ENCODE peak calls at places on chromosomes 16 and 17, in ten cellular contexts. A, P, G, E, Q, F, T, I, U and H are unnamed samples. For H3K27me3, the result is how much of the 10 kb centered on the place peaks cover.

GRCh38 chr16:56998861-56999260 is 9.5 kb downstream of the NLRC5 start:
- DNase-seq in F (no peak), T (peak), P (no peak), U (no peak), I (no peak), A (no peak), E (no peak), Q (no peak), G (no peak), H (no peak)

GRCh38 chr16:56912746-56913703 is 18.9 kb upstream of the HERPUD1 start:
- DNase-seq in A (no peak), I (no peak), G (no peak), E (no peak), T (peak), P (peak), Q (no peak), U (peak), F (no peak), H (no peak)

GRCh38 chr16:20329392-20330138 is 2.3 kb upstream of the GP2 start:
- DNase-seq in E (no peak), I (no peak), A (no peak), U (no peak), P (no peak), F (no peak), G (no peak), T (no peak), Q (no peak), H (no peak)

GRCh38 chr17:76266244-76266938 is 1.2 kb downstream of the UBALD2 start:
- DNase-seq in U (peak), A (no peak), G (no peak), T (no peak), I (no peak), F (no peak), E (no peak), Q (no peak), P (peak), H (no peak)

GRCh38 chr17:49887744-49888360 is 40.0 kb upstream of the TAC4 start:
- DNase-seq in I (no peak), T (no peak), U (no peak), A (peak), P (no peak), Q (no peak), G (no peak), E (no peak), F (no peak), H (no peak)

GRCh38 chr17:36149296-36149820 is 27.1 kb downstream of the TBC1D3B start:
- DNase-seq in U (peak), F (no peak), P (peak), E (peak), Q (peak), G (peak), A (no peak), T (peak), I (no peak), H (no peak)

GRCh38 chr17:1764274-1764673 is 2.4 kb downstream of the SERPINF1 start:
- DNase-seq in A (peak), E (peak), G (peak), U (peak), T (peak), Q (peak), I (peak), F (no peak), P (peak), H (peak)

GRCh38 chr17:75509528-75510258 is 5.6 kb downstream of the CASKIN2 start:
- DNase-seq in Q (no peak), G (peak), I (peak), P (no peak), T (no peak), A (no peak), U (no peak), F (no peak), E (no peak), H (peak)

GRCh38 chr16:77850637-77851330 is 62.4 kb downstream of the VAT1L start:
- DNase-seq in A (no peak), F (no peak), G (no peak), P (no peak), E (no peak), T (no peak), Q (no peak), I (no peak), U (peak), H (no peak)

GRCh38 chr17:44569459-44569858 is 12.2 kb downstream of the FZD2 start:
- DNase-seq in A (no peak), Q (no peak), G (no peak), U (no peak), I (no peak), E (no peak), P (no peak), F (no peak), T (no peak), H (no peak)

GRCh38 chr16:87602005-87602790 is at the start of gene JPH3:
- DNase-seq in G (no peak), F (no peak), Q (peak), I (no peak), A (no peak), P (no peak), E (no peak), U (no peak), T (no peak), H (no peak)

GRCh38 chr16:64085291-64085690 is 1036.6 kb downstream of the CDH11 start:
- DNase-seq in T (no peak), G (no peak), A (no peak), I (no peak), E (no peak), Q (no peak), U (no peak), P (no peak), F (no peak), H (no peak)

GRCh38 chr17:4938670-4939553 is 934 bp downstream of the SLC25A11 start:
- DNase-seq in Q (no peak), I (peak), A (no peak), E (no peak), P (peak), G (peak), F (no peak), U (no peak), T (no peak), H (no peak)

GRCh38 chr17:28317099-28317964 is 1.7 kb upstream of the TMEM97 start:
- DNase-seq in Q (peak), P (no peak), G (no peak), U (no peak), E (no peak), F (no peak), A (no peak), I (no peak), T (no peak), H (no peak)

GRCh38 chr17:74455025-74455585 is 11.3 kb upstream of the CD300A start:
- DNase-seq in I (no peak), F (no peak), Q (no peak), G (peak), T (no peak), A (no peak), U (no peak), E (no peak), P (peak), H (no peak)

GRCh38 chr17:74452841-74453661 is 13.4 kb upstream of the CD300A start:
- DNase-seq in I (no peak), A (no peak), E (no peak), Q (no peak), G (no peak), P (peak), F (no peak), U (no peak), T (no peak), H (peak)

GRCh38 chr17:74453665-74454196 is 12.7 kb upstream of the CD300A start:
- DNase-seq in P (peak), T (no peak), G (no peak), F (no peak), U (no peak), Q (peak), E (peak), A (peak), I (no peak), H (no peak)

GRCh38 chr17:74452027-74452840 is 14.2 kb upstream of the CD300A start:
- DNase-seq in U (no peak), Q (no peak), I (no peak), A (no peak), P (peak), E (no peak), G (peak), T (no peak), F (no peak), H (no peak)

GRCh38 chr17:74454197-74455024 is 12.0 kb upstream of the CD300A start:
- DNase-seq in Q (no peak), F (no peak), T (peak), A (no peak), I (peak), E (no peak), P (peak), U (peak), G (peak), H (peak)
- TF ChIP-seq POLR2A in Q (no peak), F (no peak), T (peak), A (no peak), I (no peak), E (peak), P (peak), U (no peak), G (peak), H (peak)

DNA sequence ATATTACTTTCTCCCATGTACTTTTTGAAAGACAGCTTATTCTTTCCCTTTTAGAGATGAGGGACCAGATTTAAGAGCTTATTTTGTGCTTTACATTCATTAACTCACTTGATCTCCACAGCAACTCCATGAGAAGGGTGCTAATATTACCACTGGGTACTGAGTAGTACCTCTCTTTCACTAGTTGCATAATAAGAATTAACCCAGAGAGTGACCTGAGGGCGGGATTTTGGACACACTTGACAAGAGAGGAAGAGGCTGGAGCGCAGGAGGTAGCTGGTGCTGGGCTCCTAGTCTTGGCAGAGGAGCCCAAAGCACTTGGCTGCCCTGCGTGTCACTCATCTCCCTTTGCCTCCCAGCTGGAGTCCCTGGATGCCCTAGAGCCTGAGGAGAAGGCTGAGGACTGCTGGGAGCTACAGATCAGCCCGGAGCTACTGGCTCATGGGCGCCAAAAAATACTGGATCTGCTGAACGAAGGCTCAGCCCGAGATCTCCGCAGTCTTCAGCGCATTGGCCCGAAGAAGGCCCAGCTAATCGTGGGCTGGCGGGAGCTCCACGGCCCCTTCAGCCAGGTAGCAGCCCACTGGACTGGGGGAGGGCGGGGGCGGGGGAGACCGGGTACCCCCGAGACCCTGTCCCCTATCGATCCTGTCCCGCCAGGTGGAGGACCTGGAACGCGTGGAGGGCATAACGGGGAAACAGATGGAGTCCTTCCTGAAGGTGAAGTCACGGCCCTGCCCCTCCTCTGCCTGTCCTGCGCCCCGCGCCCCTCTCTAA is 1.7 kb upstream of the MAZ start:
- DNase-seq in Q (peak), U (no peak), A (no peak), G (peak), T (peak), F (no peak), P (peak), E (peak), I (peak), H (peak)
- TF ChIP-seq CTCF in Q (no peak), U (no peak), A (no peak), G (no peak), T (no peak), F (no peak), P (no peak), E (no peak), I (no peak), H (no peak)

GRCh38 chr17:39618956-39619785 is 7.6 kb upstream of the PPP1R1B start:
- DNase-seq in U (no peak), I (no peak), Q (no peak), P (no peak), G (no peak), F (no peak), E (no peak), T (no peak), A (no peak), H (no peak)
- H3K27me3 ChIP-seq in U (under half), I (under half), Q (under half), P (under half), G (under half), F (under half), E (under half), T (under half), A (under half), H (under half)

GRCh38 chr16:1089822-1090619 is 6.0 kb downstream of the C1QTNF8 start:
- DNase-seq in U (no peak), T (no peak), P (no peak), Q (peak), F (no peak), I (no peak), G (peak), E (no peak), A (no peak), H (peak)
- TF ChIP-seq POLR2A in U (no peak), T (peak), P (no peak), Q (no peak), F (no peak), I (no peak), G (no peak), E (no peak), A (no peak), H (no peak)

DNA sequence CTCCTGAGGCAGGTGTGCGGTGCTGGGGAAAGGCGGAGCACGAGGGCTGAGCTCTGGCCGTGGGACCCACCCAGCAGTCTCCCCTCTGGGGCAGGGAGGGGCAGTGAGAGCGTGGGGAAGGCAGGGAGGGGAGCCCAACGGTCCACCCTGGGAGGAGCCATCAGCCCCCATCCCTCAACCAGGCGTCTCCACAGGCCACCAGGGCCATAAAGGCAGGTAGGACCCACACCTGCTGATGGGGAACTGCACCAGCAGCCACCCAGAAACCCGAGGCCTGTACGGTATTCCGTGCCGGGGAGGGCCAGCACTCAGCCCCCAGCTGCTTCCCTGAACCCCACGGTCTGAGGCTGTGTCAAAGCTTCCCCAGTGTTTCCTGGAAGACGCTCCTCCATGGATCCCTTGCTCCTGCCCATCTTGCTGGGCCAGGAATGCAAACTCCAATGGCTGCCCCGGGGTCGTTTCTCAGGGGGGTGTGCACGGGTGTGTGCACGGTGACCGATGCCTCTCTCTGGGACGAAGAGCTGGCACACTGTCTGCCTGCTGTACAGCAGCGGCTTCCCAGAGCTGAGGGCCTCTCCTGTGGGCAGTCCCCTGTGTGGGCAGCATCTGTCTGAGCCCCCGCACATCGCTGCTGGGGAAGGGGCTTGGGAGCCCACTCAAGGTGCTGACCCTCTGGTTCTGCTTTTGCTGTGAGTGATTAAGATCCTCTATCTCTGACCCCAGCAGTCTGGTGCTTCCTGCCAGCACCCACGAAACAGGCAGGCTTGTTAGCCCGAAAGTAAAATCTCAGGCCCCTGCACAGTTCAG is 17.2 kb upstream of the METRNL start:
- DNase-seq in A (peak), G (no peak), T (peak), F (no peak), U (no peak), E (peak), P (no peak), I (peak), Q (peak), H (peak)
- TF ChIP-seq CTCF in A (no peak), G (no peak), T (no peak), F (no peak), U (no peak), E (no peak), P (no peak), I (no peak), Q (no peak), H (no peak)

GRCh38 chr17:40695874-40696472 is 7.6 kb downstream of the KRT24 start:
- DNase-seq in I (no peak), Q (no peak), T (no peak), G (no peak), A (no peak), F (no peak), E (no peak), U (no peak), P (no peak), H (no peak)

GRCh38 chr17:40696651-40697072 is 6.9 kb downstream of the KRT24 start:
- DNase-seq in G (no peak), I (no peak), E (no peak), A (no peak), U (no peak), T (no peak), P (no peak), F (no peak), Q (no peak), H (no peak)

GRCh38 chr17:40699359-40699758 is 4.2 kb downstream of the KRT24 start:
- DNase-seq in T (no peak), I (no peak), P (no peak), E (peak), G (no peak), F (no peak), U (no peak), Q (no peak), A (no peak), H (no peak)

GRCh38 chr17:40699880-40700279 is 3.7 kb downstream of the KRT24 start:
- DNase-seq in F (no peak), U (no peak), I (no peak), T (no peak), A (no peak), P (no peak), E (no peak), G (no peak), Q (no peak), H (no peak)

DNA sequence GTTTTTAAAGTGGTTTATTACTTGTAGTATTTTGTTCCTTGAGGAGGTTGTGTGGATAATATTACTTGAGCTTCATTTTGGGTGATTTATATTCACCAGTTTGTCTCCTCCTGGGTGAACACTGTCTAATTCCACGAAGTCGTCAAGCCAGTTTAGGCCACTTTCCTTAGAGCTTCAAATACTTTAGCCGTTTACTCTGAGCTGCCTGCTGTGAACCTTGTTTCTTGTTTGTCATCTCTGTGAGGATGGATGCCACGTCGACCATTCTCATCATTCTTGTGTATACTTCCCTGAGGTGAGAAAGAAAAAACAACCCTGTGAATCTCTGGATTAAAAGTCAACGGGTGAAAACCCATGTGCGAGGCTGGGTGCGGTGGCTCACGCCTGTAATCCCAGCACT is 9.0 kb downstream of the KRT24 start:
- DNase-seq in T (no peak), F (no peak), G (no peak), A (peak), U (no peak), P (no peak), I (no peak), Q (no peak), E (no peak), H (no peak)
- H3K27me3 ChIP-seq in T (under half), F (under half), G (under half), A (under half), U (under half), P (under half), I (under half), Q (under half), E (under half), H (under half)

GRCh38 chr16:2911580-2912329 is at the start of gene FLYWCH1:
- DNase-seq in U (peak), A (peak), P (peak), I (peak), Q (peak), F (peak), E (peak), G (peak), T (peak), H (peak)
- TF ChIP-seq POLR2A in U (no peak), A (no peak), P (peak), I (peak), Q (no peak), F (no peak), E (peak), G (peak), T (peak), H (peak)

DNA sequence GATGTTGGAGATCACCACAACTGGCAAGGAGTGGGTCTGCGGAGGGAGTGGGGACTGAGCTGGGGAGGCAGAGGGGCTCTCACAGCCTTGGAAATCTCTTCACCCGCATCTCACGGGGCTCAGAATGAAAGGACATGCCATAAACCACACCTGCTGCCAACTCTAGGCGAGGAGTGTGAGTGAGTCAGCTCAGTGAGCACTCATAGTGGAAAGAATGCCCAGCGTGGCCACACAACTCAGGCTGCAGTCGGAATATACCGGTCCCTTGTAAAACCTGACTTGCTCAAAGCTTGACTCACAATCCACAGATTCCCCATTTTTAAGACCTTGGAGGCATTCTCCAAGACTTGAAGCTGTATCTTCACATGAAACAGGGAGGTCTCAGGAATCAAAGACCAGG is 36.7 kb downstream of the STAT5A start:
- DNase-seq in E (no peak), I (no peak), U (peak), P (no peak), A (peak), T (peak), F (no peak), G (peak), Q (no peak), H (no peak)
- TF ChIP-seq CTCF in E (no peak), I (no peak), U (peak), P (no peak), A (no peak), T (peak), F (no peak), G (no peak), Q (no peak), H (no peak)